ENCODE peak calls at places on chromosomes 16 and 17, in seven cellular contexts. D, Y, Z, A, T, K and F are unnamed samples.

GRCh38 chr16:10598157-10598556 is 17.8 kb upstream of the EMP2 start:
- DNase-seq in K (no peak), T (no peak), D (no peak), Z (no peak), A (no peak), Y (no peak), F (no peak)

GRCh38 chr16:10681310-10682308 is 13.1 kb downstream of the TEKT5 start:
- DNase-seq in T (no peak), Y (no peak), A (no peak), Z (no peak), K (no peak), D (no peak), F (no peak)

GRCh38 chr16:4160663-4161436 is 44.6 kb upstream of the ADCY9 start:
- DNase-seq in D (no peak), Y (no peak), A (no peak), T (no peak), Z (no peak), K (no peak), F (no peak)

GRCh38 chr16:67055712-67056487 is 27.0 kb downstream of the CBFB start:
- DNase-seq in Y (no peak), A (no peak), K (peak), T (peak), D (no peak), Z (peak), F (no peak)

GRCh38 chr16:79582789-79583188 is 17.7 kb downstream of the MAF start:
- DNase-seq in T (no peak), D (no peak), A (no peak), Y (no peak), K (no peak), Z (no peak), F (no peak)

GRCh38 chr17:21024024-21024423 is 18.8 kb downstream of the USP22 start:
- DNase-seq in A (no peak), D (no peak), Y (no peak), Z (no peak), K (no peak), T (no peak), F (no peak)

GRCh38 chr16:4309833-4310266 is 6.0 kb upstream of the GLIS2 start:
- DNase-seq in K (no peak), T (peak), Y (peak), Z (peak), D (no peak), A (no peak), F (no peak)

GRCh38 chr17:12958786-12959185 is 59.0 kb downstream of the ELAC2 start:
- DNase-seq in D (no peak), A (no peak), K (no peak), T (no peak), Z (no peak), Y (no peak), F (no peak)

GRCh38 chr16:83968483-83968865 is 430 bp downstream of the NECAB2 start:
- DNase-seq in K (no peak), Y (no peak), Z (no peak), D (no peak), T (no peak), A (no peak), F (no peak)

GRCh38 chr16:31696968-31697743 is 169.5 kb downstream of the AHSP start:
- DNase-seq in T (no peak), A (no peak), Y (peak), K (peak), D (no peak), Z (no peak), F (peak)